ENCODE peak calls at places on chromosomes 7 and 10, in six cellular contexts. C, D, L, Y, A and P are unnamed samples.

GRCh38 chr7:158067219-158067930 is 520.2 kb downstream of the PTPRN2 start:
- DNase-seq in C (no peak), D (no peak), L (no peak), Y (no peak), A (no peak), P (no peak)

GRCh38 chr10:124110882-124111281 is 17.5 kb upstream of the CHST15 start:
- DNase-seq in C (no peak), D (no peak), L (no peak), Y (no peak), A (no peak), P (no peak)

GRCh38 chr7:83976302-83976701 is 218.3 kb downstream of the SEMA3A start:
- DNase-seq in C (no peak), D (peak; percentile 55), L (no peak), Y (peak; percentile 35), A (peak; percentile 14), P (no peak)

GRCh38 chr10:110324201-110324804 is 19.6 kb upstream of the SMNDC1 start:
- DNase-seq in C (no peak), D (no peak), L (no peak), Y (peak; percentile 48), A (peak; percentile 82), P (no peak)

GRCh38 chr10:28400176-28400575 is 97.3 kb upstream of the MPP7 start:
- DNase-seq in C (no peak), D (no peak), L (no peak), Y (no peak), A (no peak), P (no peak)

GRCh38 chr7:145324081-145324480 is 488.2 kb upstream of the TPK1 start:
- DNase-seq in C (no peak), D (no peak), L (no peak), Y (no peak), A (no peak), P (no peak)

GRCh38 chr10:4770766-4771553 is 55.0 kb upstream of the AKR1E2 start:
- DNase-seq in C (no peak), D (peak; percentile 97), L (no peak), Y (peak; percentile 85), A (peak; percentile 26), P (no peak)

GRCh38 chr10:97640868-97641811 is 669 bp downstream of the PI4K2A start:
- DNase-seq in C (peak; percentile 28), D (peak; percentile 54), L (peak; percentile 54), Y (no peak), A (peak; percentile 70), P (peak; percentile 24)

GRCh38 chr7:42128703-42129102 is 108.3 kb downstream of the GLI3 start:
- DNase-seq in C (no peak), D (peak; percentile 31), L (no peak), Y (peak; percentile 9), A (peak; percentile 56), P (no peak)

GRCh38 chr10:112754001-112754411 is 196.0 kb upstream of the TCF7L2 start:
- DNase-seq in C (no peak), D (peak; percentile 34), L (no peak), Y (no peak), A (no peak), P (no peak)

GRCh38 chr10:86824151-86824550 is 67.7 kb downstream of the BMPR1A start:
- DNase-seq in C (no peak), D (no peak), L (no peak), Y (no peak), A (peak; percentile 64), P (no peak)

DNA sequence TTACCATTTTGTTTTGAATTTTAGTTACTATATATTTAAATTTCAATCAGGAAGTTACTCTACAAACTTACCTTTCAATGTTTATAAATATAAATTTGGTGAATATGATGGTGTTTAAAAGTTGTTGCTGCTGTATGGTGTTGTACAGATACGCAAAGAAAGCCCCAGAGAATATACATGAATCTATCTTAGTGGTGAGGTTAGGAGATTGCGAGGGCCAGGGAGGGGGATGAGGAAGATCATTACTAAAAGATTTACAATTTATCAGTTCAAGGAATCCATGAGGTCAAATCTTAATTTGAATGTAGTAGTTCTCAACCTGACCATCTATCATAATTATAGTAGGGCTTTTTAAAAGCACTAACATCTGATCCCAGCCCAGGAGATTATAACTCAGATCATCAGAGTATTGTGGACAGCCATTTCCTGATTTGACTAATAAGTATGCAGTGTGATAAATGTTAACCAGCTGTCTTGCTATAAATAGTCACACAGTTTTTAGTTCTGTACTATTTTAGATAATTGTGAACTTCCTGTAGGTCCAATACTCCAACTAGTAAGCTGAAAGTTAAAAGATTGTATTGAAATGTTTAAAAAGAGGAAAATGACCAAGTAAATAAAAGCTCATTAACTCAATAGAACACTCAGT is 23.6 kb downstream of the FAM3C start:
- DNase-seq in C (no peak), D (peak; percentile 67), L (no peak), Y (no peak), A (no peak), P (no peak)
- H3K4me3 ChIP-seq in C (no peak overlapping the region), D (no peak overlapping the region), L (no peak overlapping the region), Y (no peak overlapping the region), A (no peak overlapping the region), P (no peak overlapping the region)

GRCh38 chr10:1043532-1043995 is 5.4 kb downstream of the IDI1 start:
- DNase-seq in C (peak; percentile 48), D (peak; percentile 32), L (no peak), Y (no peak), A (no peak), P (peak; percentile 34)

GRCh38 chr10:1045415-1045814 is 3.5 kb downstream of the IDI1 start:
- DNase-seq in C (no peak), D (no peak), L (no peak), Y (no peak), A (no peak), P (no peak)

GRCh38 chr10:1047937-1048336 is 982 bp downstream of the IDI1 start:
- DNase-seq in C (no peak), D (peak; percentile 24), L (no peak), Y (no peak), A (peak; percentile 43), P (no peak)

GRCh38 chr10:1044146-1044545 is 4.8 kb downstream of the IDI1 start:
- DNase-seq in C (no peak), D (no peak), L (no peak), Y (no peak), A (no peak), P (no peak)

GRCh38 chr10:1044964-1045363 is 4.0 kb downstream of the IDI1 start:
- DNase-seq in C (no peak), D (no peak), L (no peak), Y (no peak), A (no peak), P (no peak)
- H3K4me3 ChIP-seq in C (no peak overlapping the region), D (no peak overlapping the region), L (no peak overlapping the region), Y (no peak overlapping the region), A (no peak overlapping the region), P (no peak overlapping the region)

GRCh38 chr10:44312401-44312800 is 72.5 kb downstream of the CXCL12 start:
- DNase-seq in C (no peak), D (no peak), L (no peak), Y (no peak), A (no peak), P (no peak)

GRCh38 chr10:44311563-44311905 is 73.4 kb downstream of the CXCL12 start:
- DNase-seq in C (no peak), D (no peak), L (no peak), Y (no peak), A (no peak), P (no peak)

GRCh38 chr10:44308935-44309334 is 76.0 kb downstream of the CXCL12 start:
- DNase-seq in C (no peak), D (no peak), L (no peak), Y (no peak), A (no peak), P (no peak)

GRCh38 chr10:44309939-44310761 is 74.7 kb downstream of the CXCL12 start:
- DNase-seq in C (no peak), D (no peak), L (no peak), Y (no peak), A (no peak), P (no peak)

DNA sequence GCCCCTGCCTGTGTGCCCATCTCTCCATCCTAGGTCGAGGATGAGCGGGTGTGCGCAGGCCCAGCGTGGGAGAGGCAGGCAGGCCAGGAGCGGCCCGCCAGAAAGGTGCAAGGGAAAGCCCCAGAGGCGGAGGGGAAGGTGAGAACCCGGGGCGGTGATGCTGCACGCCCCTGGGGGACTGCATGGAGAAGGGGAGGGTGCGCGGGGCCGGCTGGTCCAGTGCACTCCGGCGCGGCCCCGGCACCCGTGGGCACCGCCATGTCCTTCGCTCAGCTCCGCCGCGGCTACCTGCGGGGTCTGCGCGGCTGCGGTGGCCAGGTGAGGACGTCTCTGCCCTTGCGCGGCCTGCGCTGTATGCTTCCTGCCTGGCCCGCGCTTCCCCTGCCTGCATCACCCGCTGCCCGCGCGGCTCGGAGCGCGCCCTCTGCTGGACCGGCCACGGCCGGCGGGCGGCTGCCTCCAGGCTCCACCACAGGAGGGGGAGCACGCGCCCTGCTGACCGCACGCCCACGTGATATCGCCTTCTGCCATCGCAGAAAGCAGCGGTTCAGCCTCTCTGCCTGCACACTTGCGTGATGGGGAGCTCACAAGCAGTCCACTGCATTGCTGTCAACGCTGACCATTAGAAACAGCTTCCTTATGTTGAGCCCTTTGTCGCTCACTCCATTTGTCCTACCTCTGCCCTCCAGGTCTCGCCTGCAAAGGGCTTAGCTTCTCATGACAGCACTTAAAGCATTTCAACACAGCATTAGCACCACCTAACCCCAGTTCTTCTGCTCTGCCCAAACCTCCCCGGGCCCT is 73.9 kb downstream of the CXCL12 start:
- DNase-seq in C (peak; percentile 89), D (peak; percentile 53), L (peak; percentile 98), Y (peak; percentile 69), A (peak; percentile 91), P (peak; percentile 89)
- H3K4me3 ChIP-seq in C (peak overlapping the region; percentile 16), D (no peak overlapping the region), L (no peak overlapping the region), Y (no peak overlapping the region), A (no peak overlapping the region), P (peak overlapping the region; percentile 67)

GRCh38 chr7:867001-867405 is 9.4 kb upstream of the GET4 start:
- DNase-seq in C (peak; percentile 63), D (peak; percentile 92), L (no peak), Y (no peak), A (no peak), P (peak; percentile 72)

GRCh38 chr7:869348-869747 is 7.0 kb upstream of the GET4 start:
- DNase-seq in C (no peak), D (no peak), L (no peak), Y (no peak), A (no peak), P (no peak)

GRCh38 chr7:865921-866320 is 10.4 kb upstream of the GET4 start:
- DNase-seq in C (no peak), D (no peak), L (no peak), Y (no peak), A (no peak), P (no peak)

GRCh38 chr7:868189-868486 is 8.2 kb upstream of the GET4 start:
- DNase-seq in C (no peak), D (no peak), L (no peak), Y (no peak), A (no peak), P (no peak)

DNA sequence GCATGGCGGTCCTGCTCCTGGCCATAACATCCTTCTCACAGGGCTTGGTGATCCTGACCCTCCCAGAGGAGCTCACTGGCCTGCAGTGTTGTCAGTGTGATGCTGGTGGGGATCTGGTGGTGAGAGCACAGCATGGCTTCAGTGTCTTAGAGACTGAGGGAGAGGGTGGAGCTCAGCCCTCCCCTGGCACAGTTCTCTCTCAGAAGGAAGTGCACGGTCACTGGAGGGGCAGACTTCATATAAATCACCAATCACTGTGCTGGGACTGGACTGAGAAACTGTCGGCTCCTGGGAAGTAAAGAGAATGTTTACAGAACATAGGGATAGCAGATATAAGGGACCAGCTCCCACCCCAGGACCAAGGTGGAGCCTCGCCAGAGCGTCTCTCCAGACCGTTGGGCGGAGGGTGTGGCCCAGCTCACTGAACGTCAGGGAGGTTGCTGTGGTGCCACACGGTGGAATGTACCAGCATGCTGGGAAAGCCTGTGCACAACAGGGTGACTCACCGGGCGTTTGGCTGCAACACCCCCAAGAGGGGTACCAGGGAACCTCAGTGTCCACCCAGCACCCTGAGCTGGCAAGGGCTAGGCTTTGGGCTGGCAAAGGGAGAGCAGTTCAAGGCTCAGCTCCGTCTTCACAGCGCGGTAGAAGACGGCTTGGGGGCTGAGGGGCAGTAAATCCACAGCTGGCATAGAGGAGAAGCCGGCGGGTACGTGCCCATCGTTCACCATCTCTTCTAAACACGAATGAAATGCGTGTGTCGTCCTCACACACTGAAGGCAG is 8.8 kb upstream of the GET4 start:
- DNase-seq in C (peak; percentile 61), D (peak; percentile 69), L (no peak), Y (peak; percentile 44), A (no peak), P (no peak)
- H3K4me3 ChIP-seq in C (no peak overlapping the region), D (no peak overlapping the region), L (no peak overlapping the region), Y (no peak overlapping the region), A (no peak overlapping the region), P (peak overlapping the region; percentile 29)